ENCODE peak calls at places on chromosomes 7 and 10, in ten cellular contexts. One of them, this sample, is unnamed.

GRCh38 chr7:66930341-66930740 is 9.3 kb downstream of the TMEM248 start:
- DNase-seq in endothelial cell: peak
- DNase-seq in DND-41: no peak
- DNase-seq in upper lobe of right lung: no peak
- DNase-seq in activated naive CD8-positive, alpha-beta T cell treated with anti-CD3 and anti-CD28 coated beads, Interleukin-2, amount 50 U/mL, for 16 hours: no peak
- DNase-seq in occipital lobe: no peak
- DNase-seq in iPS-NIHi11: peak
- DNase-seq in GM12891: no peak
- DNase-seq in WTC11: peak
- DNase-seq in Karpas-422: no peak
- DNase-seq in this sample: no peak

GRCh38 chr7:27868117-27868516 is 128.2 kb downstream of the TAX1BP1 start:
- DNase-seq in endothelial cell: no peak
- DNase-seq in DND-41: no peak
- DNase-seq in upper lobe of right lung: no peak
- DNase-seq in activated naive CD8-positive, alpha-beta T cell treated with anti-CD3 and anti-CD28 coated beads, Interleukin-2, amount 50 U/mL, for 16 hours: no peak
- DNase-seq in occipital lobe: no peak
- DNase-seq in iPS-NIHi11: no peak
- DNase-seq in GM12891: no peak
- DNase-seq in WTC11: no peak
- DNase-seq in Karpas-422: no peak
- DNase-seq in this sample: no peak

GRCh38 chr7:325051-325798 is 35.3 kb downstream of the FOXL3 start:
- DNase-seq in endothelial cell: no peak
- DNase-seq in DND-41: no peak
- DNase-seq in upper lobe of right lung: no peak
- DNase-seq in activated naive CD8-positive, alpha-beta T cell treated with anti-CD3 and anti-CD28 coated beads, Interleukin-2, amount 50 U/mL, for 16 hours: no peak
- DNase-seq in occipital lobe: no peak
- DNase-seq in iPS-NIHi11: no peak
- DNase-seq in GM12891: no peak
- DNase-seq in WTC11: no peak
- DNase-seq in Karpas-422: no peak
- DNase-seq in this sample: no peak

GRCh38 chr7:29807179-29807841 is 1.0 kb downstream of the WIPF3 start:
- DNase-seq in endothelial cell: peak
- DNase-seq in DND-41: no peak
- DNase-seq in upper lobe of right lung: no peak
- DNase-seq in activated naive CD8-positive, alpha-beta T cell treated with anti-CD3 and anti-CD28 coated beads, Interleukin-2, amount 50 U/mL, for 16 hours: no peak
- DNase-seq in occipital lobe: peak
- DNase-seq in iPS-NIHi11: peak
- DNase-seq in GM12891: no peak
- DNase-seq in WTC11: peak
- DNase-seq in Karpas-422: no peak
- DNase-seq in this sample: peak

GRCh38 chr7:5679741-5680473 is 101.6 kb downstream of the RNF216 start:
- DNase-seq in endothelial cell: no peak
- DNase-seq in DND-41: no peak
- DNase-seq in upper lobe of right lung: peak
- DNase-seq in activated naive CD8-positive, alpha-beta T cell treated with anti-CD3 and anti-CD28 coated beads, Interleukin-2, amount 50 U/mL, for 16 hours: no peak
- DNase-seq in occipital lobe: no peak
- DNase-seq in iPS-NIHi11: no peak
- DNase-seq in GM12891: peak
- DNase-seq in WTC11: no peak
- DNase-seq in Karpas-422: peak
- DNase-seq in this sample: peak

GRCh38 chr7:101932053-101932452 is 114.6 kb downstream of the CUX1 start:
- DNase-seq in endothelial cell: no peak
- DNase-seq in DND-41: no peak
- DNase-seq in upper lobe of right lung: no peak
- DNase-seq in activated naive CD8-positive, alpha-beta T cell treated with anti-CD3 and anti-CD28 coated beads, Interleukin-2, amount 50 U/mL, for 16 hours: no peak
- DNase-seq in occipital lobe: no peak
- DNase-seq in iPS-NIHi11: no peak
- DNase-seq in GM12891: no peak
- DNase-seq in WTC11: no peak
- DNase-seq in Karpas-422: peak
- DNase-seq in this sample: no peak

GRCh38 chr7:123494193-123494796 is 40.1 kb downstream of the IQUB start:
- DNase-seq in endothelial cell: no peak
- DNase-seq in DND-41: peak
- DNase-seq in upper lobe of right lung: no peak
- DNase-seq in activated naive CD8-positive, alpha-beta T cell treated with anti-CD3 and anti-CD28 coated beads, Interleukin-2, amount 50 U/mL, for 16 hours: no peak
- DNase-seq in occipital lobe: no peak
- DNase-seq in iPS-NIHi11: no peak
- DNase-seq in GM12891: no peak
- DNase-seq in WTC11: no peak
- DNase-seq in Karpas-422: peak
- DNase-seq in this sample: no peak

GRCh38 chr10:35640474-35640873 is 1.6 kb downstream of the FZD8 start:
- DNase-seq in endothelial cell: peak
- DNase-seq in DND-41: no peak
- DNase-seq in upper lobe of right lung: peak
- DNase-seq in activated naive CD8-positive, alpha-beta T cell treated with anti-CD3 and anti-CD28 coated beads, Interleukin-2, amount 50 U/mL, for 16 hours: no peak
- DNase-seq in occipital lobe: peak
- DNase-seq in iPS-NIHi11: peak
- DNase-seq in GM12891: peak
- DNase-seq in WTC11: peak
- DNase-seq in Karpas-422: no peak
- DNase-seq in this sample: peak

GRCh38 chr10:93687737-93688136 is 14.7 kb downstream of the FRA10AC1 start:
- DNase-seq in endothelial cell: no peak
- DNase-seq in DND-41: no peak
- DNase-seq in upper lobe of right lung: no peak
- DNase-seq in activated naive CD8-positive, alpha-beta T cell treated with anti-CD3 and anti-CD28 coated beads, Interleukin-2, amount 50 U/mL, for 16 hours: no peak
- DNase-seq in occipital lobe: no peak
- DNase-seq in iPS-NIHi11: no peak
- DNase-seq in GM12891: no peak
- DNase-seq in WTC11: no peak
- DNase-seq in Karpas-422: peak
- DNase-seq in this sample: no peak

GRCh38 chr7:73663033-73663432 is 4.6 kb upstream of the VPS37D start:
- DNase-seq in endothelial cell: no peak
- DNase-seq in DND-41: no peak
- DNase-seq in upper lobe of right lung: no peak
- DNase-seq in activated naive CD8-positive, alpha-beta T cell treated with anti-CD3 and anti-CD28 coated beads, Interleukin-2, amount 50 U/mL, for 16 hours: no peak
- DNase-seq in occipital lobe: no peak
- DNase-seq in iPS-NIHi11: no peak
- DNase-seq in GM12891: no peak
- DNase-seq in WTC11: no peak
- DNase-seq in Karpas-422: no peak
- DNase-seq in this sample: no peak

GRCh38 chr7:99949645-99950228 is 20.3 kb upstream of the GJC3 start:
- DNase-seq in endothelial cell: no peak
- DNase-seq in DND-41: no peak
- DNase-seq in upper lobe of right lung: no peak
- DNase-seq in activated naive CD8-positive, alpha-beta T cell treated with anti-CD3 and anti-CD28 coated beads, Interleukin-2, amount 50 U/mL, for 16 hours: no peak
- DNase-seq in occipital lobe: no peak
- DNase-seq in iPS-NIHi11: no peak
- DNase-seq in GM12891: no peak
- DNase-seq in WTC11: no peak
- DNase-seq in Karpas-422: peak
- DNase-seq in this sample: no peak

GRCh38 chr10:131655101-131655849 is 245.5 kb upstream of the PPP2R2D start:
- DNase-seq in endothelial cell: no peak
- DNase-seq in DND-41: no peak
- DNase-seq in upper lobe of right lung: peak
- DNase-seq in activated naive CD8-positive, alpha-beta T cell treated with anti-CD3 and anti-CD28 coated beads, Interleukin-2, amount 50 U/mL, for 16 hours: no peak
- DNase-seq in occipital lobe: no peak
- DNase-seq in iPS-NIHi11: no peak
- DNase-seq in GM12891: no peak
- DNase-seq in WTC11: peak
- DNase-seq in Karpas-422: no peak
- DNase-seq in this sample: no peak

GRCh38 chr10:105769248-105770184 is 1128.4 kb downstream of the SORCS3 start:
- DNase-seq in endothelial cell: no peak
- DNase-seq in DND-41: no peak
- DNase-seq in upper lobe of right lung: no peak
- DNase-seq in activated naive CD8-positive, alpha-beta T cell treated with anti-CD3 and anti-CD28 coated beads, Interleukin-2, amount 50 U/mL, for 16 hours: no peak
- DNase-seq in occipital lobe: no peak
- DNase-seq in iPS-NIHi11: no peak
- DNase-seq in GM12891: no peak
- DNase-seq in WTC11: no peak
- DNase-seq in Karpas-422: no peak
- DNase-seq in this sample: no peak

GRCh38 chr10:128035557-128035973 is 90.7 kb downstream of the MKI67 start:
- DNase-seq in endothelial cell: peak
- DNase-seq in DND-41: peak
- DNase-seq in upper lobe of right lung: peak
- DNase-seq in activated naive CD8-positive, alpha-beta T cell treated with anti-CD3 and anti-CD28 coated beads, Interleukin-2, amount 50 U/mL, for 16 hours: peak
- DNase-seq in occipital lobe: no peak
- DNase-seq in iPS-NIHi11: peak
- DNase-seq in GM12891: peak
- DNase-seq in WTC11: peak
- DNase-seq in Karpas-422: peak
- DNase-seq in this sample: peak

GRCh38 chr7:1936531-1937251 is 266.6 kb downstream of the ELFN1 start:
- DNase-seq in endothelial cell: no peak
- DNase-seq in DND-41: no peak
- DNase-seq in upper lobe of right lung: no peak
- DNase-seq in activated naive CD8-positive, alpha-beta T cell treated with anti-CD3 and anti-CD28 coated beads, Interleukin-2, amount 50 U/mL, for 16 hours: no peak
- DNase-seq in occipital lobe: no peak
- DNase-seq in iPS-NIHi11: no peak
- DNase-seq in GM12891: no peak
- DNase-seq in WTC11: no peak
- DNase-seq in Karpas-422: no peak
- DNase-seq in this sample: no peak

GRCh38 chr7:79055722-79056415 is 397.6 kb downstream of the MAGI2 start:
- DNase-seq in endothelial cell: no peak
- DNase-seq in DND-41: no peak
- DNase-seq in upper lobe of right lung: no peak
- DNase-seq in activated naive CD8-positive, alpha-beta T cell treated with anti-CD3 and anti-CD28 coated beads, Interleukin-2, amount 50 U/mL, for 16 hours: no peak
- DNase-seq in occipital lobe: no peak
- DNase-seq in iPS-NIHi11: no peak
- DNase-seq in GM12891: no peak
- DNase-seq in WTC11: no peak
- DNase-seq in Karpas-422: no peak
- DNase-seq in this sample: no peak

GRCh38 chr7:128281605-128282380 is 40.7 kb downstream of the LEP start:
- DNase-seq in endothelial cell: no peak
- DNase-seq in DND-41: no peak
- DNase-seq in upper lobe of right lung: peak
- DNase-seq in activated naive CD8-positive, alpha-beta T cell treated with anti-CD3 and anti-CD28 coated beads, Interleukin-2, amount 50 U/mL, for 16 hours: no peak
- DNase-seq in occipital lobe: no peak
- DNase-seq in iPS-NIHi11: no peak
- DNase-seq in GM12891: no peak
- DNase-seq in WTC11: no peak
- DNase-seq in Karpas-422: no peak
- DNase-seq in this sample: no peak

GRCh38 chr10:1347962-1348772 is 292.0 kb downstream of the WDR37 start:
- DNase-seq in endothelial cell: no peak
- DNase-seq in DND-41: peak
- DNase-seq in upper lobe of right lung: no peak
- DNase-seq in activated naive CD8-positive, alpha-beta T cell treated with anti-CD3 and anti-CD28 coated beads, Interleukin-2, amount 50 U/mL, for 16 hours: no peak
- DNase-seq in occipital lobe: no peak
- DNase-seq in iPS-NIHi11: no peak
- DNase-seq in GM12891: no peak
- DNase-seq in WTC11: no peak
- DNase-seq in Karpas-422: no peak
- DNase-seq in this sample: no peak

GRCh38 chr10:72176701-72177100 is 39.1 kb upstream of the ANAPC16 start:
- DNase-seq in endothelial cell: no peak
- DNase-seq in DND-41: no peak
- DNase-seq in upper lobe of right lung: no peak
- DNase-seq in activated naive CD8-positive, alpha-beta T cell treated with anti-CD3 and anti-CD28 coated beads, Interleukin-2, amount 50 U/mL, for 16 hours: no peak
- DNase-seq in occipital lobe: no peak
- DNase-seq in iPS-NIHi11: no peak
- DNase-seq in GM12891: no peak
- DNase-seq in WTC11: no peak
- DNase-seq in Karpas-422: no peak
- DNase-seq in this sample: no peak

GRCh38 chr7:2833087-2833910 is 10.8 kb downstream of the GNA12 start:
- DNase-seq in endothelial cell: no peak
- DNase-seq in DND-41: no peak
- DNase-seq in upper lobe of right lung: no peak
- DNase-seq in activated naive CD8-positive, alpha-beta T cell treated with anti-CD3 and anti-CD28 coated beads, Interleukin-2, amount 50 U/mL, for 16 hours: no peak
- DNase-seq in occipital lobe: no peak
- DNase-seq in iPS-NIHi11: no peak
- DNase-seq in GM12891: no peak
- DNase-seq in WTC11: no peak
- DNase-seq in Karpas-422: no peak
- DNase-seq in this sample: no peak

GRCh38 chr10:117132751-117133231 is 5.3 kb downstream of the VAX1 start:
- DNase-seq in endothelial cell: peak
- DNase-seq in DND-41: no peak
- DNase-seq in upper lobe of right lung: no peak
- DNase-seq in activated naive CD8-positive, alpha-beta T cell treated with anti-CD3 and anti-CD28 coated beads, Interleukin-2, amount 50 U/mL, for 16 hours: no peak
- DNase-seq in occipital lobe: no peak
- DNase-seq in iPS-NIHi11: peak
- DNase-seq in GM12891: no peak
- DNase-seq in WTC11: peak
- DNase-seq in Karpas-422: no peak
- DNase-seq in this sample: no peak

GRCh38 chr7:117091721-117092120 is 138.4 kb downstream of the ST7 start:
- DNase-seq in endothelial cell: no peak
- DNase-seq in DND-41: no peak
- DNase-seq in upper lobe of right lung: no peak
- DNase-seq in activated naive CD8-positive, alpha-beta T cell treated with anti-CD3 and anti-CD28 coated beads, Interleukin-2, amount 50 U/mL, for 16 hours: no peak
- DNase-seq in occipital lobe: no peak
- DNase-seq in iPS-NIHi11: no peak
- DNase-seq in GM12891: no peak
- DNase-seq in WTC11: no peak
- DNase-seq in Karpas-422: no peak
- DNase-seq in this sample: no peak

GRCh38 chr7:27300401-27300800 is 57.8 kb downstream of the EVX1 start:
- DNase-seq in endothelial cell: no peak
- DNase-seq in DND-41: no peak
- DNase-seq in upper lobe of right lung: no peak
- DNase-seq in activated naive CD8-positive, alpha-beta T cell treated with anti-CD3 and anti-CD28 coated beads, Interleukin-2, amount 50 U/mL, for 16 hours: no peak
- DNase-seq in occipital lobe: no peak
- DNase-seq in iPS-NIHi11: no peak
- DNase-seq in GM12891: no peak
- DNase-seq in WTC11: no peak
- DNase-seq in Karpas-422: no peak
- DNase-seq in this sample: peak

GRCh38 chr10:52491246-52492000 is 177.3 kb downstream of the DKK1 start:
- DNase-seq in endothelial cell: no peak
- DNase-seq in DND-41: no peak
- DNase-seq in upper lobe of right lung: no peak
- DNase-seq in activated naive CD8-positive, alpha-beta T cell treated with anti-CD3 and anti-CD28 coated beads, Interleukin-2, amount 50 U/mL, for 16 hours: no peak
- DNase-seq in occipital lobe: no peak
- DNase-seq in iPS-NIHi11: no peak
- DNase-seq in GM12891: no peak
- DNase-seq in WTC11: no peak
- DNase-seq in Karpas-422: no peak
- DNase-seq in this sample: no peak

GRCh38 chr10:94546058-94546595 is 539 bp downstream of the HELLS start:
- DNase-seq in endothelial cell: peak
- DNase-seq in DND-41: no peak
- DNase-seq in upper lobe of right lung: no peak
- DNase-seq in activated naive CD8-positive, alpha-beta T cell treated with anti-CD3 and anti-CD28 coated beads, Interleukin-2, amount 50 U/mL, for 16 hours: no peak
- DNase-seq in occipital lobe: no peak
- DNase-seq in iPS-NIHi11: peak
- DNase-seq in GM12891: no peak
- DNase-seq in WTC11: no peak
- DNase-seq in Karpas-422: peak
- DNase-seq in this sample: peak

GRCh38 chr10:75403144-75404022 is 1.8 kb upstream of the ZNF503 start:
- DNase-seq in endothelial cell: peak
- DNase-seq in DND-41: no peak
- DNase-seq in upper lobe of right lung: peak
- DNase-seq in activated naive CD8-positive, alpha-beta T cell treated with anti-CD3 and anti-CD28 coated beads, Interleukin-2, amount 50 U/mL, for 16 hours: no peak
- DNase-seq in occipital lobe: no peak
- DNase-seq in iPS-NIHi11: peak
- DNase-seq in GM12891: no peak
- DNase-seq in WTC11: peak
- DNase-seq in Karpas-422: no peak
- DNase-seq in this sample: peak

GRCh38 chr10:50622497-50623298 is 1.1 kb downstream of the SGMS1 start:
- DNase-seq in endothelial cell: peak
- DNase-seq in DND-41: no peak
- DNase-seq in upper lobe of right lung: peak
- DNase-seq in activated naive CD8-positive, alpha-beta T cell treated with anti-CD3 and anti-CD28 coated beads, Interleukin-2, amount 50 U/mL, for 16 hours: no peak
- DNase-seq in occipital lobe: peak
- DNase-seq in iPS-NIHi11: peak
- DNase-seq in GM12891: peak
- DNase-seq in WTC11: peak
- DNase-seq in Karpas-422: no peak
- DNase-seq in this sample: peak

GRCh38 chr10:87750001-87750651 is 67.9 kb downstream of the ATAD1 start:
- DNase-seq in endothelial cell: no peak
- DNase-seq in DND-41: no peak
- DNase-seq in upper lobe of right lung: no peak
- DNase-seq in activated naive CD8-positive, alpha-beta T cell treated with anti-CD3 and anti-CD28 coated beads, Interleukin-2, amount 50 U/mL, for 16 hours: no peak
- DNase-seq in occipital lobe: no peak
- DNase-seq in iPS-NIHi11: no peak
- DNase-seq in GM12891: no peak
- DNase-seq in WTC11: no peak
- DNase-seq in Karpas-422: no peak
- DNase-seq in this sample: no peak